ENCODE peak calls at places on chromosomes 12 and 14, in nine cellular contexts. P is lung, X is foreskin fibroblast, B is choroid plexus epithelial cell, N is A549, O is cardiac muscle cell, Z is fibroblast of pulmonary artery, M is upper lobe of left lung, F is GM12865. D is an unnamed sample.

GRCh38 chr12:29283969-29284368 is 97.0 kb downstream of the ERGIC2 start:
- DNase-seq in X (peak), F (no peak), O (peak), Z (peak), B (peak), M (no peak), P (no peak), N (no peak), D (no peak)

GRCh38 chr12:55132816-55133215 is 6.6 kb downstream of the OR9K2 start:
- DNase-seq in O (no peak), X (no peak), P (no peak), F (no peak), B (no peak), Z (no peak), M (no peak), N (no peak), D (peak)

GRCh38 chr12:101642115-101643067 is 47.6 kb downstream of the MYBPC1 start:
- DNase-seq in X (no peak), F (no peak), P (no peak), N (no peak), B (no peak), Z (no peak), M (peak), O (no peak), D (no peak)

GRCh38 chr14:60514378-60515243 is 5.7 kb downstream of the SIX6 start:
- DNase-seq in P (no peak), B (no peak), F (no peak), N (peak), X (no peak), Z (no peak), M (no peak), O (peak), D (no peak)

GRCh38 chr12:104456950-104457745 is 400 bp downstream of the CHST11 start:
- DNase-seq in Z (peak), M (peak), B (peak), P (peak), O (peak), F (peak), X (peak), N (peak), D (peak)

GRCh38 chr14:35341454-35342159 is 49.4 kb downstream of the PSMA6 start:
- DNase-seq in N (peak), P (peak), F (no peak), M (peak), X (peak), B (peak), O (peak), Z (peak), D (peak)

GRCh38 chr12:114163766-114164165 is 197.6 kb upstream of the RBM19 start:
- DNase-seq in Z (peak), B (peak), P (no peak), O (peak), N (peak), M (no peak), F (no peak), X (peak), D (peak)

GRCh38 chr12:10153271-10154144 is 18.4 kb downstream of the OLR1 start:
- DNase-seq in B (peak), Z (peak), F (peak), O (peak), P (peak), M (peak), X (peak), N (peak), D (peak)

GRCh38 chr12:42260518-42260917 is 22.5 kb upstream of the YAF2 start:
- DNase-seq in F (no peak), O (no peak), P (no peak), B (no peak), Z (no peak), N (no peak), M (no peak), X (no peak), D (no peak)

GRCh38 chr14:70858641-70859040 is 48.6 kb upstream of the PCNX1 start:
- DNase-seq in Z (no peak), M (no peak), F (no peak), X (no peak), P (no peak), B (no peak), N (no peak), O (no peak), D (no peak)

GRCh38 chr12:25424186-25424854 is 128.8 kb downstream of the LMNTD1 start:
- DNase-seq in X (no peak), P (no peak), B (no peak), Z (no peak), M (no peak), F (no peak), N (no peak), O (no peak), D (no peak)

DNA sequence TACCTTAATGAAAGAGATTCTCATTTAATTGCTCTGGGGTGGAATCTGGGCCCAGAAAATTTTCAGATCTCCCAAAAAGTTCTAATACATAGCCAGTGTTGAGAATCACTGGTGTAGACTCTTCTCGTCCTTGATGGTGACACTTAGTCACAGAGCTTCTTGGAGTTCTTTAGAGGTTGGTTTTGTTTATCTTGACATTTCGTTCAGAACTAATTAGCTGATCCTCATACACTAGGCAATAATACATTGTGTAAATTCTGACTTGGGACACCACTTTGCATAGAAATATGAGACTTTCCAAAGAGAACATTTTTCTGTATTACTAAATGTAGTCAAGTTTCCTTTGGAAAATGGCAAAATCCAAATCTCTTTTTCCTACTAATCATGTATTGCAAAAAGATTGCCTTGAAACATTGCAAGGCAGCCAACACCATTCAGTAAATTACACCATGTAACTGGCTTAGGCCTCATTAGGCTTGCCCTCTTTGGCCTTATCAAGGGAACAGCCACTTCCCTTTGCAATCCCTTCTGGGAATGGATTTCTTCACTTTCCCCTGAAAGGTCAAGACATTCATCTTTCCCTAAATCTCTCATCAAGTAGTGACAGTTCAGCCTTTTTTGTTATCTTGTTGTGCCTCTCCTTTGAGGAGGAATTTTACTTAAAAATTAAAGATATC is 102.2 kb downstream of the PAH start:
- DNase-seq in F (no peak), N (no peak), O (no peak), Z (no peak), B (no peak), X (no peak), P (no peak), M (no peak), D (no peak)
- TF ChIP-seq CTCF in F (no peak), N (no peak), O (no peak), Z (no peak), B (no peak), X (no peak), P (no peak), M (no peak), D (no peak)

GRCh38 chr14:38549549-38549948 is 293.7 kb upstream of the CLEC14A start:
- DNase-seq in N (no peak), O (no peak), Z (no peak), M (no peak), B (no peak), F (no peak), X (no peak), P (no peak), D (no peak)
- TF ChIP-seq CTCF in N (no peak), O (no peak), Z (no peak), M (no peak), B (no peak), F (no peak), X (no peak), P (no peak), D (no peak)

GRCh38 chr12:131827961-131828534 is at the start of gene MMP17:
- DNase-seq in N (peak), F (peak), X (peak), O (peak), P (no peak), B (peak), Z (peak), M (peak), D (peak)
- TF ChIP-seq CTCF in N (peak), F (peak), X (no peak), O (peak), P (no peak), B (no peak), Z (no peak), M (no peak), D (peak)

GRCh38 chr12:4268549-4269181 is 4.9 kb upstream of the CCND2 start:
- DNase-seq in M (no peak), N (no peak), B (no peak), P (no peak), Z (no peak), X (no peak), F (no peak), O (no peak), D (no peak)

GRCh38 chr12:4267904-4268548 is 5.5 kb upstream of the CCND2 start:
- DNase-seq in M (no peak), B (no peak), X (no peak), Z (no peak), F (no peak), O (no peak), N (no peak), P (no peak), D (no peak)

GRCh38 chr12:4270670-4271432 is 2.7 kb upstream of the CCND2 start:
- DNase-seq in B (no peak), O (no peak), P (peak), F (peak), N (no peak), Z (peak), M (peak), X (no peak), D (no peak)

GRCh38 chr12:4270016-4270669 is 3.4 kb upstream of the CCND2 start:
- DNase-seq in F (no peak), O (no peak), N (no peak), X (no peak), Z (no peak), B (no peak), M (no peak), P (no peak), D (no peak)

GRCh38 chr12:4269279-4269991 is 4.1 kb upstream of the CCND2 start:
- DNase-seq in O (peak), B (peak), M (peak), N (no peak), P (peak), F (peak), Z (peak), X (no peak), D (no peak)
- TF ChIP-seq CTCF in O (peak), B (no peak), M (no peak), N (no peak), P (no peak), F (peak), Z (no peak), X (no peak), D (no peak)

GRCh38 chr12:56220611-56221232 is 1.0 kb downstream of the RNF41 start:
- DNase-seq in N (no peak), B (peak), Z (peak), F (peak), O (peak), X (peak), M (peak), P (no peak), D (peak)

GRCh38 chr12:56223571-56224101 is 506 bp upstream of the NABP2 start:
- DNase-seq in N (no peak), B (no peak), X (no peak), P (no peak), M (no peak), O (no peak), Z (no peak), F (no peak), D (no peak)

GRCh38 chr12:56222531-56222895 is 791 bp upstream of the RNF41 start:
- DNase-seq in N (no peak), F (no peak), M (no peak), O (no peak), B (no peak), Z (no peak), P (no peak), X (no peak), D (no peak)

GRCh38 chr12:56221233-56221756 is 427 bp downstream of the RNF41 start:
- DNase-seq in Z (peak), X (peak), M (peak), P (peak), F (no peak), O (peak), B (peak), N (peak), D (peak)

DNA sequence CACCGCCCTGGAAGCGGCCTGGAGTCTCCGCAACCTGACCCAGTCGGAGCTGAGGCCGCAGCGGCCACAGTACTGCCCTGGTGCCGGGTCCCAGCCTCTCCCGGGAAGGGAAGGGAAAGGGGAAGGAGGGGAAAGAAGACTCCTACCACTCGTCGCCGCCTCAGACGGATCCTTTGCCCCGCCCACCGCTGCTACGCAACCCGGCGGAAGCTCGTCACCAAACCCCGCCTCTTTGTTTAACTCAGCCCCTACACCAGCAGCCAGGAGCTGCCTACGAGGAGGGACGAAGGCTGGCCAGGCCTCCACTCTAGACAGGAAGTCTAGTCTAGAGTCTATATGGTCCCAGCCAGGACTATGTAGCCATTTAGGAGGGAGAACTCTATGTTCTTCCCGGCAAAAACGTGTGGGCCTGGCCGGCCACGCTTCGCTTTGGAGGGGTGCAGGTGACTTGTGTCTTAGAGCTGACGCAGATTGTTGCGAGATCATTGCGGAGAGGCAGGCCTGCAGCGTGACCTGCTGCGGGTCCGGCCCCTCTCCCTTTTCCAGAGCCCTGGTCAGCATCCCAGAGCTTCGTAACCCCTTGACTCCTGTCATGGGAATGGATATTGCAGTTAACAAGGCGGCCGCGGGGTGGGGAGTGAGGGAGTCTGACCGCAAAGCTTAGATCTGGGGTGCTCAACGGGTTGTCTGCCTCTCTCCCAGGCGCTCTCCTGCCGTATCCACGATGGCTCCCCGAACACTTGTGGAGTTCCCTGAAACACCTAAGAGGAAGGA is at the start of gene RNF41:
- DNase-seq in M (peak), F (peak), X (peak), N (peak), Z (peak), P (peak), B (peak), O (peak), D (peak)
- TF ChIP-seq CTCF in M (peak), F (no peak), X (no peak), N (no peak), Z (no peak), P (no peak), B (peak), O (peak), D (peak)

GRCh38 chr12:5511644-5512584 is 80.0 kb downstream of the NTF3 start:
- DNase-seq in F (peak), Z (peak), M (no peak), O (peak), P (no peak), X (peak), N (peak), B (peak), D (no peak)
- TF ChIP-seq CTCF in F (peak), Z (peak), M (no peak), O (peak), P (no peak), X (peak), N (peak), B (peak), D (no peak)

DNA sequence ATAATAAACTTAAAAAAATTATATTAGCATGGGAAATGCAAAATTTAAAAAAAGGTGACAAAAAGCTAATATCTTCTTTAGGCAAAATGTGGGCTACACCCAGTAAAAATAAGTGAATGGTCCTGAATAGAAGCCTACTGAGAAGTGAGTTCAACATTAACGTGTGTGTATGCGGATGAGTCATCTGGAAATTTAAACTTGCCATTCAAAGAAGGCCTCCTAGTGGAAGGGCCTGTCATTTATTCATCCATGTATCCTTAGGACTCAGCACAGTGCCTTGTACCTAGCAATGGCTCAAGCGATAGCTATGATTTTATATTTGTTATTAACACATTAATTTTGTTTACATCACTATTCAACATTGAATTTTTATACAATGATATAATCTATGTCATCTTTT is 226.2 kb downstream of the NUBPL start:
- DNase-seq in Z (peak), X (no peak), B (peak), P (no peak), N (peak), O (no peak), M (no peak), F (no peak), D (peak)
- TF ChIP-seq CTCF in Z (peak), X (no peak), B (peak), P (no peak), N (peak), O (no peak), M (no peak), F (no peak), D (peak)